ENCODE peak calls at places on chromosomes 13 and 19, in four cellular contexts. One of them, this sample, is unnamed.

GRCh38 chr13:25132984-25133383 is 37.0 kb downstream of the PABPC3 start:
- DNase-seq in K562: no peak
- DNase-seq in HCT116: no peak
- DNase-seq in H1: no peak
- DNase-seq in this sample: no peak

GRCh38 chr13:27919934-27920676 is at the start of gene PDX1:
- DNase-seq in K562: peak; percentile 2
- DNase-seq in HCT116: no peak
- DNase-seq in H1: no peak
- DNase-seq in this sample: no peak

GRCh38 chr13:99997702-99998219 is 16.2 kb downstream of the ZIC2 start:
- DNase-seq in K562: no peak
- DNase-seq in HCT116: no peak
- DNase-seq in H1: no peak
- DNase-seq in this sample: no peak

GRCh38 chr19:16184665-16185122 is 516 bp upstream of the FAM32A start:
- DNase-seq in K562: no peak
- DNase-seq in HCT116: no peak
- DNase-seq in H1: no peak
- DNase-seq in this sample: no peak

GRCh38 chr13:32001392-32001768 is 30.2 kb upstream of the FRY start:
- DNase-seq in K562: peak; percentile 20
- DNase-seq in HCT116: peak; percentile 22
- DNase-seq in H1: no peak
- DNase-seq in this sample: peak; percentile 71

GRCh38 chr13:48078251-48078656 is 16.6 kb downstream of the MED4 start:
- DNase-seq in K562: no peak
- DNase-seq in HCT116: peak; percentile 13
- DNase-seq in H1: no peak
- DNase-seq in this sample: peak; percentile 42

GRCh38 chr13:20231839-20232555 is at the start of gene GJB6:
- DNase-seq in K562: no peak
- DNase-seq in HCT116: no peak
- DNase-seq in H1: peak; percentile 5
- DNase-seq in this sample: no peak

GRCh38 chr19:18349524-18350128 is 9.2 kb downstream of the PGPEP1 start:
- DNase-seq in K562: peak; percentile 71
- DNase-seq in HCT116: no peak
- DNase-seq in H1: no peak
- DNase-seq in this sample: peak; percentile 40

GRCh38 chr19:29690842-29691241 is 24.2 kb downstream of the C19orf12 start:
- DNase-seq in K562: peak; percentile 89
- DNase-seq in HCT116: peak; percentile 23
- DNase-seq in H1: no peak
- DNase-seq in this sample: peak; percentile 67

GRCh38 chr19:35516310-35516709 is 2.9 kb upstream of the DMKN start:
- DNase-seq in K562: no peak
- DNase-seq in HCT116: no peak
- DNase-seq in H1: no peak
- DNase-seq in this sample: no peak

GRCh38 chr19:16370671-16371391 is 46.2 kb downstream of the KLF2 start:
- DNase-seq in K562: no peak
- DNase-seq in HCT116: no peak
- DNase-seq in H1: no peak
- DNase-seq in this sample: no peak

GRCh38 chr13:80547885-80548284 is 207.0 kb upstream of the SPRY2 start:
- DNase-seq in K562: peak; percentile 39
- DNase-seq in HCT116: no peak
- DNase-seq in H1: no peak
- DNase-seq in this sample: no peak

GRCh38 chr19:37565370-37565669 is 29.3 kb downstream of the ZNF571 start:
- DNase-seq in K562: no peak
- DNase-seq in HCT116: no peak
- DNase-seq in H1: no peak
- DNase-seq in this sample: no peak

GRCh38 chr19:50720921-50721291 is 1.3 kb upstream of the SHANK1 start:
- DNase-seq in K562: peak; percentile 55
- DNase-seq in HCT116: no peak
- DNase-seq in H1: no peak
- DNase-seq in this sample: no peak

GRCh38 chr19:18502633-18503294 is 19.1 kb downstream of the ELL start:
- DNase-seq in K562: no peak
- DNase-seq in HCT116: no peak
- DNase-seq in H1: no peak
- DNase-seq in this sample: no peak

GRCh38 chr19:28242317-28242927 is 970.5 kb downstream of the UQCRFS1 start:
- DNase-seq in K562: peak; percentile 61
- DNase-seq in HCT116: no peak
- DNase-seq in H1: no peak
- DNase-seq in this sample: no peak

GRCh38 chr19:38736413-38737280 is 7.6 kb downstream of the CAPN12 start:
- DNase-seq in K562: peak; percentile 90
- DNase-seq in HCT116: peak; percentile 48
- DNase-seq in H1: peak; percentile 36
- DNase-seq in this sample: no peak

GRCh38 chr19:31152906-31153305 is 196.3 kb downstream of the TSHZ3 start:
- DNase-seq in K562: no peak
- DNase-seq in HCT116: no peak
- DNase-seq in H1: no peak
- DNase-seq in this sample: no peak

GRCh38 chr19:752652-753517 is 2.0 kb downstream of the MISP start:
- DNase-seq in K562: peak; percentile 21
- DNase-seq in HCT116: peak; percentile 89
- DNase-seq in H1: no peak
- DNase-seq in this sample: peak; percentile 92

GRCh38 chr19:47377208-47377701 is 28.1 kb downstream of the DHX34 start:
- DNase-seq in K562: peak; percentile 25
- DNase-seq in HCT116: no peak
- DNase-seq in H1: no peak
- DNase-seq in this sample: no peak

GRCh38 chr13:36815069-36815468 is 4.0 kb upstream of the RFXAP start:
- DNase-seq in K562: peak; percentile 30
- DNase-seq in HCT116: peak; percentile 16
- DNase-seq in H1: no peak
- DNase-seq in this sample: peak; percentile 28

GRCh38 chr19:42168206-42168605 is 36.0 kb upstream of the POU2F2 start:
- DNase-seq in K562: no peak
- DNase-seq in HCT116: no peak
- DNase-seq in H1: no peak
- DNase-seq in this sample: no peak

GRCh38 chr13:67726979-67727378 is 496.8 kb upstream of the PCDH9 start:
- DNase-seq in K562: no peak
- DNase-seq in HCT116: no peak
- DNase-seq in H1: no peak
- DNase-seq in this sample: peak; percentile 1

GRCh38 chr13:90105881-90106496 is 1241.5 kb upstream of the MIR17HG start:
- DNase-seq in K562: no peak
- DNase-seq in HCT116: no peak
- DNase-seq in H1: no peak
- DNase-seq in this sample: no peak

DNA sequence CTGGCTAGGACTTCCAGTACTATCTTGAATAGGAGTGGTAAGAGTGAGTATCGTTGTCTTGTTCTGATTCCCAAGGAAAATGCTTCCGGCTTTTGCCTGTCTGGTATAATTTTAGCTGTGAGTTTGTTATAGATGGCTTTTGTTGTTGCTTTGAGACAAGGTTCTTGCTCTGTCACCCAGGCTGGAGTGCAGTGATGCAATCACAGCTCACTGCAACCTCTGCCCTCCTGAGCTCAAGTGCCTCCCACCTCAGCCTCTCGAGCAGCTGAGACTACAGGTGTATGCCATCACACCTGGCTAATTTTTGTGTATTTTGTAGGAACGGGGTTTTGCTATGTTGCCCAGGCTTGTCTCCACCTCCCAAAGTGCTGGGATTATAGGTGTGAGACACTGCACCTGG is 6.1 kb upstream of the ZNF543 start:
- DNase-seq in K562: no peak
- DNase-seq in HCT116: no peak
- DNase-seq in H1: no peak
- DNase-seq in this sample: no peak
- TF ChIP-seq FOSL1 in K562: no peak
- TF ChIP-seq FOSL1 in HCT116: no peak
- TF ChIP-seq FOSL1 in H1: no peak
- TF ChIP-seq FOSL1 in this sample: no peak

GRCh38 chr19:4375164-4375619 is 25.2 kb downstream of the SH3GL1 start:
- DNase-seq in K562: peak; percentile 94
- DNase-seq in HCT116: no peak
- DNase-seq in H1: peak; percentile 51
- DNase-seq in this sample: peak; percentile 75
- TF ChIP-seq FOSL1 in K562: no peak
- TF ChIP-seq FOSL1 in HCT116: no peak
- TF ChIP-seq FOSL1 in H1: no peak
- TF ChIP-seq FOSL1 in this sample: no peak

GRCh38 chr19:4061683-4062575 is 4.8 kb downstream of the ZBTB7A start:
- DNase-seq in K562: no peak
- DNase-seq in HCT116: no peak
- DNase-seq in H1: no peak
- DNase-seq in this sample: no peak
- TF ChIP-seq FOSL1 in K562: no peak
- TF ChIP-seq FOSL1 in HCT116: no peak
- TF ChIP-seq FOSL1 in H1: no peak
- TF ChIP-seq FOSL1 in this sample: no peak

DNA sequence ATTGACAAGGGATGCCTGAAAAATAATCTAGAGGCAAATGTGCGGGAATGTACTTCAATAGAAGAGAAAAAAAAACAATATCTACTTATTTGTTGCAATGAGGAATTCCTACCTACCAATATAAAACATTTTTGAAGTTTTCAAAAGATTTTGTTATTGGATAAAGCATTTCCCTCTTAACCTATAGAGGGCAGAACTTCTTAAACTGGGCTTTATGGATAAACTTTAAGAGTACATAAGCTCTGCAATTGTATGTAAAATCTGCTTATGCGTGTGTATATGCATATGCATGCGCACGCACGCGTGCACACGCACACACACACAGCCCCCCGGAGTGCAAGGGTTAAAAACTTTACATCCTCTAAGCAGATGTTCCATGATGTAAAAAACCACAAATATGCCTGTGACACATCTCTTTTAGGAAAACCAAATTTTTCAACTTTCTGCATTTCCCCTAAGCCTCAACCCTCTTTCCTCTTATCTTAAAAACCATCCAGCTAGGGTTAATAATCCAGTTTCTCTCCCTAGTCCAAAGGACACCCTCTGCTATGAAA is 73.1 kb upstream of the OXGR1 start:
- DNase-seq in K562: no peak
- DNase-seq in HCT116: no peak
- DNase-seq in H1: no peak
- DNase-seq in this sample: no peak
- TF ChIP-seq FOSL1 in K562: no peak
- TF ChIP-seq FOSL1 in HCT116: no peak
- TF ChIP-seq FOSL1 in H1: no peak
- TF ChIP-seq FOSL1 in this sample: no peak

GRCh38 chr13:47076536-47076935 is 179.7 kb upstream of the HTR2A start:
- DNase-seq in K562: no peak
- DNase-seq in HCT116: no peak
- DNase-seq in H1: no peak
- DNase-seq in this sample: no peak
- TF ChIP-seq FOSL1 in K562: no peak
- TF ChIP-seq FOSL1 in HCT116: no peak
- TF ChIP-seq FOSL1 in H1: no peak
- TF ChIP-seq FOSL1 in this sample: no peak

GRCh38 chr19:46291829-46292228 is 5.0 kb upstream of the HIF3A start:
- DNase-seq in K562: no peak
- DNase-seq in HCT116: no peak
- DNase-seq in H1: no peak
- DNase-seq in this sample: no peak

GRCh38 chr19:46284635-46285034 is 12.2 kb upstream of the HIF3A start:
- DNase-seq in K562: no peak
- DNase-seq in HCT116: no peak
- DNase-seq in H1: no peak
- DNase-seq in this sample: no peak

GRCh38 chr19:46287585-46287984 is 9.3 kb upstream of the HIF3A start:
- DNase-seq in K562: peak; percentile 27
- DNase-seq in HCT116: no peak
- DNase-seq in H1: no peak
- DNase-seq in this sample: no peak

GRCh38 chr19:46289724-46290619 is 6.9 kb upstream of the HIF3A start:
- DNase-seq in K562: no peak
- DNase-seq in HCT116: no peak
- DNase-seq in H1: no peak
- DNase-seq in this sample: no peak

GRCh38 chr19:46288896-46289588 is 7.8 kb upstream of the HIF3A start:
- DNase-seq in K562: peak; percentile 29
- DNase-seq in HCT116: no peak
- DNase-seq in H1: no peak
- DNase-seq in this sample: peak; percentile 36
- TF ChIP-seq FOSL1 in K562: peak; percentile 86
- TF ChIP-seq FOSL1 in HCT116: no peak
- TF ChIP-seq FOSL1 in H1: no peak
- TF ChIP-seq FOSL1 in this sample: no peak

GRCh38 chr13:73800011-73800410 is 334.2 kb downstream of the KLF12 start:
- DNase-seq in K562: no peak
- DNase-seq in HCT116: no peak
- DNase-seq in H1: no peak
- DNase-seq in this sample: no peak
- TF ChIP-seq FOSL1 in K562: no peak
- TF ChIP-seq FOSL1 in HCT116: no peak
- TF ChIP-seq FOSL1 in H1: no peak
- TF ChIP-seq FOSL1 in this sample: no peak

GRCh38 chr13:109781384-109782065 is 4.9 kb downstream of the IRS2 start:
- DNase-seq in K562: no peak
- DNase-seq in HCT116: no peak
- DNase-seq in H1: no peak
- DNase-seq in this sample: no peak
- TF ChIP-seq FOSL1 in K562: no peak
- TF ChIP-seq FOSL1 in HCT116: no peak
- TF ChIP-seq FOSL1 in H1: no peak
- TF ChIP-seq FOSL1 in this sample: no peak